ENCODE peak calls at places on chromosomes 11 and 22, in nine cellular contexts. A, R, H, I, C, Z, V, M and J are unnamed samples.

GRCh38 chr22:37953062-37953436 is 352 bp downstream of the C22orf23 start:
- DNase-seq in R (peak; percentile 62), V (no peak), A (no peak), M (no peak), C (no peak), H (no peak), Z (no peak), I (no peak), J (no peak)

GRCh38 chr11:130897262-130898182 is 18.8 kb downstream of the SNX19 start:
- DNase-seq in V (no peak), A (peak; percentile 50), R (no peak), Z (peak; percentile 70), I (peak; percentile 57), H (peak; percentile 96), M (peak; percentile 68), C (no peak), J (no peak)

GRCh38 chr11:3166268-3167142 is 1.4 kb upstream of the OSBPL5 start:
- DNase-seq in R (no peak), V (peak; percentile 63), H (no peak), I (peak; percentile 36), M (peak; percentile 55), Z (no peak), A (no peak), C (no peak), J (no peak)

GRCh38 chr11:64809781-64810241 is 540 bp downstream of the MEN1 start:
- DNase-seq in V (peak; percentile 86), R (peak; percentile 71), M (no peak), A (peak; percentile 65), C (peak; percentile 12), Z (no peak), H (no peak), I (peak; percentile 75), J (no peak)

GRCh38 chr11:78493413-78493975 is 75.9 kb upstream of the GAB2 start:
- DNase-seq in Z (no peak), H (no peak), V (no peak), M (no peak), I (no peak), A (no peak), R (no peak), C (no peak), J (no peak)

GRCh38 chr11:67698247-67698646 is 23.8 kb upstream of the ALDH3B2 start:
- DNase-seq in V (no peak), C (peak; percentile 22), M (no peak), I (no peak), Z (no peak), R (peak; percentile 44), A (no peak), H (no peak), J (no peak)

GRCh38 chr22:47406180-47406723 is 643.8 kb downstream of the TBC1D22A start:
- DNase-seq in I (no peak), R (no peak), C (no peak), H (no peak), M (no peak), A (no peak), Z (no peak), V (no peak), J (no peak)

GRCh38 chr11:15918212-15918611 is 438.1 kb downstream of the SOX6 start:
- DNase-seq in H (no peak), C (no peak), A (no peak), R (no peak), M (peak; percentile 11), I (no peak), V (no peak), Z (no peak), J (no peak)

GRCh38 chr11:122653911-122654310 is 1.6 kb upstream of the UBASH3B start:
- DNase-seq in H (no peak), Z (no peak), R (no peak), V (no peak), I (no peak), M (no peak), C (no peak), A (no peak), J (no peak)

GRCh38 chr11:125167292-125167953 is 2.9 kb downstream of the PKNOX2 start:
- DNase-seq in C (no peak), Z (no peak), A (no peak), H (peak; percentile 77), M (no peak), R (peak; percentile 77), V (peak; percentile 72), I (no peak), J (no peak)

GRCh38 chr11:96303067-96303466 is 39.9 kb downstream of the MAML2 start:
- DNase-seq in H (no peak), C (no peak), M (no peak), V (no peak), Z (no peak), A (no peak), R (no peak), I (no peak), J (no peak)

GRCh38 chr22:33932997-33933396 is 12.7 kb upstream of the LARGE1 start:
- DNase-seq in A (no peak), H (no peak), R (no peak), Z (no peak), V (no peak), C (no peak), M (no peak), I (no peak), J (no peak)

GRCh38 chr11:30258679-30259078 is 27.9 kb downstream of the FSHB start:
- DNase-seq in R (no peak), C (no peak), A (no peak), V (no peak), I (no peak), Z (no peak), H (no peak), M (no peak), J (no peak)

GRCh38 chr11:102197759-102198158 is 87.5 kb downstream of the YAP1 start:
- DNase-seq in I (no peak), C (no peak), A (no peak), V (no peak), M (no peak), Z (no peak), H (no peak), R (peak; percentile 57), J (no peak)

GRCh38 chr11:122784325-122785155 is 53.8 kb upstream of the CRTAM start:
- DNase-seq in Z (no peak), M (no peak), R (no peak), A (no peak), C (no peak), V (no peak), I (no peak), H (peak; percentile 77), J (no peak)

GRCh38 chr11:75240381-75241035 is at the start of gene TPBGL:
- DNase-seq in H (peak; percentile 63), V (peak; percentile 76), I (no peak), M (no peak), C (no peak), A (peak; percentile 23), R (peak; percentile 76), Z (no peak), J (no peak)

GRCh38 chr11:58059011-58059358 is 28.2 kb downstream of the OR6Q1 start:
- DNase-seq in Z (no peak), H (no peak), C (no peak), I (no peak), R (no peak), V (no peak), A (no peak), M (no peak), J (no peak)

GRCh38 chr11:6621711-6622211 is 2.5 kb upstream of the TPP1 start:
- DNase-seq in Z (no peak), A (no peak), R (no peak), V (peak; percentile 77), H (no peak), M (no peak), I (no peak), C (no peak), J (no peak)

GRCh38 chr11:76769645-76770586 is 13.2 kb upstream of the TSKU start:
- DNase-seq in V (peak; percentile 69), I (peak; percentile 91), Z (no peak), C (no peak), R (no peak), H (no peak), M (no peak), A (peak; percentile 82), J (no peak)

GRCh38 chr11:76772100-76772782 is 10.9 kb upstream of the TSKU start:
- DNase-seq in I (no peak), V (no peak), C (no peak), Z (no peak), H (no peak), R (no peak), A (no peak), M (no peak), J (no peak)

GRCh38 chr11:76772783-76773106 is 10.4 kb upstream of the TSKU start:
- DNase-seq in H (no peak), M (no peak), C (no peak), A (no peak), R (no peak), Z (no peak), I (no peak), V (no peak), J (no peak)

GRCh38 chr11:76770642-76771445 is 12.3 kb upstream of the TSKU start:
- DNase-seq in I (peak; percentile 67), A (peak; percentile 71), C (no peak), Z (no peak), H (peak; percentile 90), V (peak; percentile 30), R (no peak), M (peak; percentile 82), J (peak; percentile 72)

GRCh38 chr11:76771446-76772099 is 11.6 kb upstream of the TSKU start:
- DNase-seq in I (no peak), V (peak; percentile 19), A (no peak), H (peak; percentile 62), C (no peak), R (no peak), M (no peak), Z (no peak), J (no peak)
- H3K4me1 ChIP-seq in I (peaks cover 46% of the 10 kb centered on the region), V (peaks cover 83% of the 10 kb centered on the region), A (peaks cover 74% of the 10 kb centered on the region), H (peaks cover 24% of the 10 kb centered on the region), C (peaks cover 33% of the 10 kb centered on the region), R (peaks cover 20% of the 10 kb centered on the region), M (peaks cover 82% of the 10 kb centered on the region), Z (peaks cover 53% of the 10 kb centered on the region), J (peaks cover 27% of the 10 kb centered on the region)

GRCh38 chr11:63694518-63694917 is 13.2 kb downstream of the RTN3 start:
- DNase-seq in A (no peak), I (no peak), C (no peak), H (no peak), M (no peak), V (no peak), Z (no peak), R (no peak), J (no peak)
- H3K36me3 ChIP-seq in A (no peaks in the 10 kb centered on the region), I (no peaks in the 10 kb centered on the region), C (no peaks in the 10 kb centered on the region), H (no peaks in the 10 kb centered on the region), M (no peaks in the 10 kb centered on the region), V (no peaks in the 10 kb centered on the region), Z (no peaks in the 10 kb centered on the region), R (no peaks in the 10 kb centered on the region), J (no peaks in the 10 kb centered on the region)

DNA sequence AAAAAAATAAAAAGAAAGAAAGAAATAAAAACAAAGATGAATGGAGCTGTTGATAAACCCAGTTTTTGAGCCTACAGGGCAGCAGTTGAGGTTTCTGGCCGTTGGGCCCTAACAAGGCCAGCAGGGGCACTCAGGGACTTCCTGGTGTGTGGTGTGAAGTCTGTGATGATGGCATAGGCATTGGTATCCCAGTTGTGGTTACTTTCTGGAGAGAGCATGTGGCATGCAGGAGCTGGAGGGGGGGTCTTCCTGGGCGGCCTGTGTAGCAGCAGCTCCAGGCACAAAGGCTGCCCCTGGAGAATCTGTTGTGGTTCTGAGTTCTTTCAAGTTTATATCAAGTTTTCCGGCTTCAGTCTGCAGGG is 2.0 kb upstream of the TXNRD2 start:
- DNase-seq in Z (no peak), A (no peak), R (no peak), M (no peak), I (no peak), C (no peak), V (no peak), H (peak; percentile 61), J (no peak)
- TF ChIP-seq POLR2AphosphoS5 in Z (no peak), A (no peak), R (no peak), M (no peak), I (no peak), C (no peak), V (no peak), H (no peak), J (no peak)

GRCh38 chr22:30191049-30191701 is 55.4 kb downstream of the LIF start:
- DNase-seq in C (no peak), R (no peak), I (no peak), V (no peak), A (no peak), H (no peak), M (no peak), Z (no peak), J (no peak)
- H3K4me1 ChIP-seq in C (peaks cover 38% of the 10 kb centered on the region), R (peaks cover under 1% of the 10 kb centered on the region), I (no peaks in the 10 kb centered on the region), V (peaks cover 78% of the 10 kb centered on the region), A (peaks cover 49% of the 10 kb centered on the region), H (peaks cover 10% of the 10 kb centered on the region), M (peaks cover 17% of the 10 kb centered on the region), Z (no peaks in the 10 kb centered on the region), J (peaks cover 10% of the 10 kb centered on the region)